ENCODE peak calls at places on chromosome 17, in ten cellular contexts. D is NCI-H1092 treated with DMSO at 0.1 percent for 48 hours; I is stimulated activated CD8-positive, alpha-beta memory T cell treated with anti-CD3 and anti-CD28 coated beads, Interleukin-12 subunit alpha, Interleukin-12 subunit beta, amount 100 ng/mL, for 4 hours; X is breast epithelium; S is HFF-Myc; T is RCC 7860; Y is kidney glomerular epithelial cell; K is HuH-7.5; G is activated CD8-positive, alpha-beta T cell treated with anti-CD3 and anti-CD28 coated beads, Interleukin-2, amount 10 ng/mL, durations not matched to agents 7 days and 5 days; B is stimulated activated CD4-positive, alpha-beta T cell treated with anti-CD3 and anti-CD28 coated beads, Interleukin-1b, Interleukin-23, amount 100 ng/mL, for 1 hour. J is an unnamed sample.
A peak's percentile ranks its signal among the peaks of the same experiment; 100 is the strongest.

GRCh38 chr17:6507535-6507934 is 48.8 kb downstream of the PITPNM3 start:
- DNase-seq in D (no peak), I (no peak), X (no peak), S (peak; percentile 20), T (peak; percentile 90), Y (peak; percentile 75), K (no peak), G (no peak), B (no peak), J (no peak)

GRCh38 chr17:64007838-64008282 is 9.7 kb downstream of the PRR29 start:
- DNase-seq in D (no peak), I (no peak), X (no peak), S (no peak), T (no peak), Y (no peak), K (no peak), G (no peak), B (no peak), J (no peak)

GRCh38 chr17:74532115-74532514 is 840 bp upstream of the CD300LB start:
- DNase-seq in D (no peak), I (no peak), X (peak; percentile 17), S (no peak), T (no peak), Y (no peak), K (no peak), G (no peak), B (no peak), J (peak; percentile 9)

GRCh38 chr17:80264048-80264792 is 3.6 kb downstream of the RNF213 start:
- DNase-seq in D (no peak), I (peak; percentile 51), X (no peak), S (no peak), T (no peak), Y (no peak), K (no peak), G (peak; percentile 83), B (no peak), J (peak; percentile 76)

GRCh38 chr17:14297161-14297851 is 3.6 kb upstream of the HS3ST3B1 start:
- DNase-seq in D (no peak), I (no peak), X (no peak), S (no peak), T (no peak), Y (no peak), K (peak; percentile 81), G (peak; percentile 49), B (no peak), J (peak; percentile 57)

GRCh38 chr17:8466466-8466865 is 30.8 kb downstream of the NDEL1 start:
- DNase-seq in D (no peak), I (no peak), X (no peak), S (peak; percentile 5), T (no peak), Y (no peak), K (no peak), G (no peak), B (no peak), J (no peak)

GRCh38 chr17:37844158-37844976 is 79.8 kb upstream of the TBC1D3K start:
- DNase-seq in D (no peak), I (no peak), X (no peak), S (no peak), T (no peak), Y (no peak), K (peak; percentile 62), G (peak; percentile 70), B (no peak), J (peak; percentile 60)

GRCh38 chr17:43591750-43592562 is 45.8 kb upstream of the ETV4 start:
- DNase-seq in D (no peak), I (no peak), X (peak; percentile 35), S (peak; percentile 73), T (peak; percentile 79), Y (peak; percentile 92), K (no peak), G (no peak), B (no peak), J (no peak)

GRCh38 chr17:63950940-63951907 is 19.1 kb upstream of the CD79B start:
- DNase-seq in D (no peak), I (no peak), X (peak; percentile 57), S (no peak), T (no peak), Y (no peak), K (peak; percentile 84), G (peak; percentile 57), B (no peak), J (peak; percentile 53)

GRCh38 chr17:1644493-1645206 is 882 bp downstream of the SCARF1 start:
- DNase-seq in D (no peak), I (no peak), X (no peak), S (no peak), T (peak; percentile 76), Y (peak; percentile 74), K (no peak), G (peak; percentile 57), B (no peak), J (peak; percentile 59)

J was measured in activated CD4-positive, alpha-beta memory T cell treated with anti-CD3 and anti-CD28 coated beads, Interleukin-2, amount 10 ng/mL, durations not matched to agents 7 days and 5 days.